ENCODE peak calls at places on chromosomes 6 and 20, in six cellular contexts. S, P, D, A, E and H are unnamed samples.

GRCh38 chr6:158812611-158813010 is 6.6 kb downstream of the EZR start:
- DNase-seq in S (no peak), P (no peak), D (peak; percentile 25), A (no peak), E (no peak), H (no peak)

GRCh38 chr6:46734867-46735719 is at the start of gene PLA2G7:
- DNase-seq in S (peak; percentile 32), P (peak; percentile 15), D (no peak), A (peak; percentile 78), E (peak; percentile 18), H (peak; percentile 41)

GRCh38 chr6:7463785-7464184 is 74.2 kb downstream of the RIOK1 start:
- DNase-seq in S (peak; percentile 79), P (no peak), D (no peak), A (peak; percentile 57), E (no peak), H (no peak)

GRCh38 chr6:21999012-21999528 is 297.8 kb downstream of the PRL start:
- DNase-seq in S (peak; percentile 8), P (no peak), D (no peak), A (no peak), E (no peak), H (no peak)

GRCh38 chr6:144953552-144954240 is 668.6 kb downstream of the UTRN start:
- DNase-seq in S (no peak), P (no peak), D (no peak), A (no peak), E (no peak), H (no peak)

GRCh38 chr6:125415921-125416320 is 114.2 kb upstream of the HDDC2 start:
- DNase-seq in S (no peak), P (no peak), D (no peak), A (no peak), E (no peak), H (no peak)

GRCh38 chr6:21527731-21528130 is 65.8 kb upstream of the SOX4 start:
- DNase-seq in S (no peak), P (no peak), D (no peak), A (no peak), E (no peak), H (no peak)

GRCh38 chr6:5302220-5302946 is 41.1 kb downstream of the FARS2 start:
- DNase-seq in S (no peak), P (no peak), D (no peak), A (no peak), E (no peak), H (no peak)

GRCh38 chr6:39362487-39362865 is 40.0 kb upstream of the KCNK16 start:
- DNase-seq in S (no peak), P (no peak), D (no peak), A (peak; percentile 48), E (no peak), H (no peak)

GRCh38 chr6:160041608-160042007 is 72.7 kb downstream of the IGF2R start:
- DNase-seq in S (no peak), P (peak; percentile 63), D (peak; percentile 83), A (no peak), E (peak; percentile 81), H (peak; percentile 95)

GRCh38 chr6:22194188-22194921 is 102.5 kb downstream of the PRL start:
- DNase-seq in S (no peak), P (no peak), D (no peak), A (no peak), E (peak; percentile 28), H (no peak)

GRCh38 chr6:145814035-145814500 is 527 bp downstream of the FBXO30 start:
- DNase-seq in S (peak; percentile 45), P (peak; percentile 38), D (no peak), A (peak; percentile 53), E (no peak), H (peak; percentile 56)

GRCh38 chr20:12698817-12699216 is 310.0 kb upstream of the SPTLC3 start:
- DNase-seq in S (no peak), P (no peak), D (no peak), A (no peak), E (no peak), H (no peak)

GRCh38 chr6:96613291-96613999 is 50.5 kb downstream of the FHL5 start:
- DNase-seq in S (no peak), P (no peak), D (no peak), A (peak; percentile 4), E (no peak), H (no peak)

GRCh38 chr6:3325210-3325609 is 66.5 kb downstream of the PSMG4 start:
- DNase-seq in S (no peak), P (no peak), D (no peak), A (no peak), E (peak; percentile 42), H (no peak)

GRCh38 chr6:30705620-30706019 is 11.5 kb downstream of the MDC1 start:
- DNase-seq in S (no peak), P (no peak), D (no peak), A (no peak), E (no peak), H (peak; percentile 12)
- H3K27ac ChIP-seq in S (no peak overlapping the region), P (no peak overlapping the region), D (no peak overlapping the region), A (no peak overlapping the region), E (no peak overlapping the region), H (no peak overlapping the region)

GRCh38 chr6:89352329-89353117 is at the start of gene UBE2J1:
- DNase-seq in S (peak; percentile 96), P (peak; percentile 95), D (peak; percentile 96), A (peak; percentile 85), E (peak; percentile 90), H (peak; percentile 98)
- TF ChIP-seq CTCF in S (no peak), P (no peak), D (no peak), A (no peak), E (no peak), H (no peak)

DNA sequence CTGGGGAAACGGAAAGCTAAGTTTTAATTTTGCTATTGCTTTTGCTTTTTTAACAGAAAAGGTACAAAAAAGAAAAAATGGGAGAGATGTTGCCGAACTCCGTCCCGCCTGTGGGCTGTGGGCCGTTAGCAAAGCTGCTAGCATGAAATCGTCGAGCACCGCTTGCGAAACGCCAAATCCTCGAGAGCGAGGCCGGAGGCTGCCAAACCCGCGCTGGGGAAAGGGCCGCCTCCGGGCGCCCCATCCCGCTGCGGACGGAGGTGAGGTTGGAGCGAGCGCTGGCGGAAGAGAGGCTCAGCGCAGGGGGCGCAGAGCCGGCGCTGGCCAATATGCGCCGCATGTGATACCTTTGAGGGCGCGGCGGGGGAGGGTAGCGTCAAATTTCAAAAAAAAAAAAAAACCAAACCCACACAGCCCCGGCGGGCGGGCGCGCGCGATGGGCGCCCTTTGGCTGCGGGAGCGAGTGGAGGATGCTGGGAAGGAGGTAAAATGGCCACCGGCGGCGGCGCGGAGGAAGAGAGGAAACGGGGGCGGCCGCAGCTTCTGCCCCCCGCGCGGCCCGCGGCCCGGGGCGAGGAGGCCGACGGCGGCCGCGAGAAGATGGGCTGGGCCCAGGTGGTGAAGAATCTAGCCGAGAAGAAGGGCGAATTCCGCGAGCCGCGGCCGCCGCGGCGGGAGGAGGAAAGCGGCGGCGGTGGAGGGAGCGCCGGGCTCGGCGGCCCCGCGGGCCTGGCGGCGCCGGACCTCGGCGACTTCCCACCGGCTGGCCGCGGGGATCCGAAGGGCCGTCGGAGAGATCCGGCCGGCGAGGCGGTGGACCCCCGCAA is at the start of gene ZCCHC3:
- DNase-seq in S (peak; percentile 94), P (peak; percentile 92), D (peak; percentile 83), A (peak; percentile 97), E (peak; percentile 82), H (peak; percentile 89)
- H3K27ac ChIP-seq in S (peak within 1 kb of the TSS; percentile 100), P (peak within 1 kb of the TSS; percentile 96), D (peak within 1 kb of the TSS; percentile 99), A (peak within 1 kb of the TSS; percentile 87), E (peak within 1 kb of the TSS; percentile 99), H (peak within 1 kb of the TSS; percentile 99)

GRCh38 chr6:51854347-51854746 is 233.1 kb downstream of the PKHD1 start:
- DNase-seq in S (no peak), P (no peak), D (no peak), A (no peak), E (no peak), H (no peak)

GRCh38 chr6:51857134-51857533 is 230.3 kb downstream of the PKHD1 start:
- DNase-seq in S (no peak), P (no peak), D (no peak), A (no peak), E (no peak), H (no peak)

GRCh38 chr6:51856508-51856907 is 230.9 kb downstream of the PKHD1 start:
- DNase-seq in S (no peak), P (no peak), D (no peak), A (no peak), E (no peak), H (no peak)

GRCh38 chr6:51854876-51855275 is 232.5 kb downstream of the PKHD1 start:
- DNase-seq in S (no peak), P (no peak), D (no peak), A (no peak), E (no peak), H (peak; percentile 51)

GRCh38 chr6:51855310-51856082 is 231.9 kb downstream of the PKHD1 start:
- DNase-seq in S (peak; percentile 87), P (no peak), D (no peak), A (peak; percentile 95), E (no peak), H (no peak)
- TF ChIP-seq CTCF in S (peak; percentile 81), P (peak; percentile 66), D (peak; percentile 32), A (peak; percentile 82), E (peak; percentile 54), H (peak; percentile 63)

GRCh38 chr6:63581355-63581998 is 9.2 kb downstream of the LOC128125822 start:
- DNase-seq in S (no peak), P (no peak), D (no peak), A (no peak), E (no peak), H (no peak)
- H3K27ac ChIP-seq in S (no peak overlapping the region), P (no peak overlapping the region), D (no peak overlapping the region), A (no peak overlapping the region), E (no peak overlapping the region), H (no peak overlapping the region)

GRCh38 chr20:40880063-40880715 is 148.4 kb upstream of the TOP1 start:
- DNase-seq in S (no peak), P (no peak), D (no peak), A (no peak), E (peak; percentile 51), H (no peak)
- TF ChIP-seq CTCF in S (no peak), P (no peak), D (no peak), A (peak; percentile 11), E (no peak), H (no peak)

GRCh38 chr6:139133733-139134360 is 1.0 kb upstream of the HECA start:
- DNase-seq in S (no peak), P (no peak), D (no peak), A (no peak), E (no peak), H (no peak)
- H3K27ac ChIP-seq in S (peak overlapping the region; percentile 83), P (peak overlapping the region; percentile 89), D (peak overlapping the region; percentile 93), A (no peak overlapping the region), E (peak overlapping the region; percentile 99), H (no peak overlapping the region)

DNA sequence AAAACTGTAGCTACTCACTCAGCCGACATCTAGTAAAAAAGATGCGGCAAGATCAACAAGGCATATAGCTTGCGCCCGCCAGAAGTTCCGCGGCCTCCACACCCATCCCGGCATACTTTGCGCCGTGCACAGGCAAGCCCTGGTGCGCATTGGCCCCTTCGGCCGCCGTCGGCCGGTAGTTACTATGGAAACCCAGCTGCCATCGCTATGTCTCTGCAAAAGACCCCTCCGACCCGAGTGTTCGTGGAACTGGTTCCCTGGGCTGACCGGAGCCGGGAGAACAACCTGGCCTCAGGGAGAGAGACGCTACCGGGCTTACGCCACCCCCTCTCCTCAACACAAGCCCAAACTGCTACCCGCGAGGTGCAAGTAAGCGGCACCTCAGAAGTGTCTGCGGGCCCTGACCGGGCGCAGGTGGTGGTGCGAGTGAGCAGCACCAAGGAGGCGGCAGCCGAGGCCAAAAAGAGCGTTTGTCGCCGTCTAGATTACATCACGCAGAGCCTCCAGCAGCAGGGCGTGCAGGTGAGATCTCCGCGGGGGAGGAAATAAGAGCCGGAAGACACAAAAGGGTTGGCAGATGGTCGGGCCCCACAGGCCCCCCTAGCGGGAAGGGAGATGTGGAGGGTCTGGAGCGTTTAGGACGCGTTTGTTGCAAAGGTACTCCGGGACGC is at the start of gene IRAK1BP1:
- DNase-seq in S (peak; percentile 91), P (peak; percentile 77), D (peak; percentile 82), A (peak; percentile 94), E (peak; percentile 48), H (peak; percentile 88)
- TF ChIP-seq CTCF in S (peak; percentile 15), P (no peak), D (no peak), A (peak; percentile 17), E (no peak), H (no peak)